ENCODE peak calls at places on chromosomes 16 and 17, in seven cellular contexts. X is lower lobe of right lung, F is aorta, A is A549, P is stomach, M is OCI-LY7, L is lung. I is an unnamed sample.

GRCh38 chr16:54493076-54493475 is 206.5 kb upstream of the IRX3 start:
- DNase-seq in X (no peak), F (no peak), A (no peak), P (no peak), M (no peak), L (no peak), I (no peak)

GRCh38 chr17:28746611-28747045 is 2.8 kb downstream of the TRAF4 start:
- DNase-seq in X (peak; percentile 83), F (peak; percentile 46), A (no peak), P (peak; percentile 91), M (no peak), L (peak; percentile 82), I (no peak)

GRCh38 chr16:19701091-19701490 is 16.9 kb downstream of the KNOP1 start:
- DNase-seq in X (no peak), F (no peak), A (no peak), P (no peak), M (no peak), L (no peak), I (no peak)

GRCh38 chr17:18248300-18248731 is 10.2 kb downstream of the FLII start:
- DNase-seq in X (no peak), F (no peak), A (peak; percentile 98), P (peak; percentile 67), M (peak; percentile 81), L (peak; percentile 73), I (peak; percentile 78)

GRCh38 chr17:81731271-81731670 is 19.2 kb downstream of the SLC25A10 start:
- DNase-seq in X (no peak), F (no peak), A (no peak), P (no peak), M (no peak), L (no peak), I (no peak)

GRCh38 chr17:43578699-43579569 is 32.8 kb upstream of the ETV4 start:
- DNase-seq in X (no peak), F (peak; percentile 64), A (no peak), P (no peak), M (peak; percentile 65), L (no peak), I (no peak)

GRCh38 chr16:67636713-67637112 is 8.2 kb upstream of the CARMIL2 start:
- DNase-seq in X (no peak), F (no peak), A (no peak), P (no peak), M (no peak), L (no peak), I (no peak)

GRCh38 chr17:33335491-33336173 is 42.5 kb upstream of the ASIC2 start:
- DNase-seq in X (no peak), F (no peak), A (no peak), P (no peak), M (no peak), L (no peak), I (no peak)

GRCh38 chr16:53821487-53821886 is 117.5 kb downstream of the FTO start:
- DNase-seq in X (no peak), F (no peak), A (no peak), P (no peak), M (no peak), L (no peak), I (no peak)

GRCh38 chr17:65867014-65867413 is 305.6 kb upstream of the AXIN2 start:
- DNase-seq in X (no peak), F (no peak), A (no peak), P (no peak), M (no peak), L (no peak), I (no peak)

GRCh38 chr17:30379303-30380105 is 777 bp downstream of the CPD start:
- DNase-seq in X (peak; percentile 65), F (peak; percentile 58), A (peak; percentile 31), P (peak; percentile 34), M (peak; percentile 30), L (no peak), I (no peak)

GRCh38 chr17:30380106-30380420 is 1.3 kb downstream of the CPD start:
- DNase-seq in X (no peak), F (no peak), A (no peak), P (no peak), M (peak; percentile 35), L (no peak), I (no peak)

GRCh38 chr17:30378191-30378796 is 433 bp upstream of the CPD start:
- DNase-seq in X (peak; percentile 65), F (peak; percentile 52), A (no peak), P (peak; percentile 40), M (peak; percentile 5), L (no peak), I (no peak)

GRCh38 chr17:30377574-30377973 is 1.2 kb upstream of the CPD start:
- DNase-seq in X (no peak), F (no peak), A (no peak), P (no peak), M (no peak), L (no peak), I (no peak)

DNA sequence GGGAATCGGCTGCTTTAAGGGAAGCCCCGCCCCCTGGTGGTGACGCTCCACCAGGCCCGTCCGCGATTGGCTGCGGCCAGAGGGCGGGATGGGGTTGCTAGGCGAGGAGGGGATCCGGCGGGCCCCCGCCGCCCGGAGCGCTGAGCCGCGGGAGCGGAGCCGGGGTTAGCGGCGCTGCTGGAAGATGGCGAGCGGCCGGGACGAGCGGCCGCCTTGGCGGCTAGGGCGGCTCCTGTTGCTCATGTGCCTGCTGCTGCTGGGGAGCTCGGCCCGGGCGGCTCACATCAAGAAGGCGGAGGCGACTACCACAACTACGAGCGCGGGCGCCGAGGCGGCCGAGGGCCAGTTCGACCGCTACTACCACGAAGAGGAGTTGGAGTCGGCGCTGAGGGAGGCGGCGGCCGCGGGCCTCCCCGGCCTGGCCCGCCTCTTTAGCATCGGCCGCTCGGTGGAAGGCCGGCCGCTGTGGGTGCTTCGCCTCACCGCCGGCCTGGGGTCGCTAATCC is at the start of gene CPD:
- DNase-seq in X (peak; percentile 96), F (peak; percentile 97), A (peak; percentile 96), P (peak; percentile 99), M (peak; percentile 95), L (peak; percentile 97), I (peak; percentile 98)
- H3K4me1 ChIP-seq in X (peaks cover 54% of the 10 kb centered on the region), F (peaks cover 2% of the 10 kb centered on the region), A (peaks cover 65% of the 10 kb centered on the region), P (peaks cover 65% of the 10 kb centered on the region), M (peaks cover 27% of the 10 kb centered on the region), L (peaks cover 9% of the 10 kb centered on the region), I (no peaks in the 10 kb centered on the region)

GRCh38 chr16:59654455-59654854 is 920.3 kb upstream of the GOT2 start:
- DNase-seq in X (no peak), F (no peak), A (no peak), P (no peak), M (no peak), L (no peak), I (no peak)

DNA sequence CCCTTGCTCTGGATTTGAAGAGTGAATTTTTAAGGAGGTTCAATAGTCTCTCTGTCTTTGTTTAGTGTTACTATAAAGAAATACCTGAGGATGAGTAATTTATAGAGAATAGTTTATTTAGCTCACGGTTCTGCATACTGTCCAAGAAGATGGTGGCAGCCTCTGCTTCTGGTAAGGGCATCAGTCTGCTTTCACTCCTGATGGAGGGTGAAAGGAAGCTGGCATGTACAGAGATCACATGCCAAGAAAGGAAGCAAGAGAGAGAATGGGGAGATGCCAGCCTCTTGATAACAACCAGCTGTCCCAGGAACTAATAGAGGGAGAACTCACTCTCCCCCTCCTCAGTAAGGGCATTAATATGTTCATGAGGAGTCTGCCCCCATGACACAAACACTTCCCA is 917.5 kb upstream of the GOT2 start:
- DNase-seq in X (no peak), F (no peak), A (no peak), P (no peak), M (no peak), L (no peak), I (no peak)
- H3K9me3 ChIP-seq in X (no peaks in the 10 kb centered on the region), F (peaks cover 3% of the 10 kb centered on the region), A (peaks cover 12% of the 10 kb centered on the region), P (peaks cover 21% of the 10 kb centered on the region), M (no peaks in the 10 kb centered on the region), L (peaks cover 6% of the 10 kb centered on the region), I (no peaks in the 10 kb centered on the region)

GRCh38 chr16:1989209-1989825 is 453 bp upstream of the SYNGR3 start:
- DNase-seq in X (no peak), F (no peak), A (no peak), P (no peak), M (no peak), L (no peak), I (no peak)
- H3K4me3 ChIP-seq in X (no peak overlapping the region), F (no peak overlapping the region), A (peak overlapping the region; percentile 56), P (no peak overlapping the region), M (no peak overlapping the region), L (no peak overlapping the region), I (no peak overlapping the region)

GRCh38 chr17:50661348-50661747 is 26.7 kb downstream of the ABCC3 start:
- DNase-seq in X (no peak), F (no peak), A (no peak), P (no peak), M (no peak), L (no peak), I (no peak)
- H3K4me1 ChIP-seq in X (peaks cover 29% of the 10 kb centered on the region), F (no peaks in the 10 kb centered on the region), A (peaks cover 97% of the 10 kb centered on the region), P (peaks cover 41% of the 10 kb centered on the region), M (peaks cover 8% of the 10 kb centered on the region), L (peaks cover 3% of the 10 kb centered on the region), I (peaks cover 41% of the 10 kb centered on the region)

GRCh38 chr17:82946081-82946480 is 106.3 kb upstream of the ZNF750 start:
- DNase-seq in X (no peak), F (no peak), A (no peak), P (no peak), M (no peak), L (no peak), I (no peak)
- H3K9me3 ChIP-seq in X (peaks cover 27% of the 10 kb centered on the region), F (peaks cover 3% of the 10 kb centered on the region), A (peaks cover 80% of the 10 kb centered on the region), P (peaks cover 26% of the 10 kb centered on the region), M (peaks cover 30% of the 10 kb centered on the region), L (peaks cover 14% of the 10 kb centered on the region), I (peaks cover 8% of the 10 kb centered on the region)

DNA sequence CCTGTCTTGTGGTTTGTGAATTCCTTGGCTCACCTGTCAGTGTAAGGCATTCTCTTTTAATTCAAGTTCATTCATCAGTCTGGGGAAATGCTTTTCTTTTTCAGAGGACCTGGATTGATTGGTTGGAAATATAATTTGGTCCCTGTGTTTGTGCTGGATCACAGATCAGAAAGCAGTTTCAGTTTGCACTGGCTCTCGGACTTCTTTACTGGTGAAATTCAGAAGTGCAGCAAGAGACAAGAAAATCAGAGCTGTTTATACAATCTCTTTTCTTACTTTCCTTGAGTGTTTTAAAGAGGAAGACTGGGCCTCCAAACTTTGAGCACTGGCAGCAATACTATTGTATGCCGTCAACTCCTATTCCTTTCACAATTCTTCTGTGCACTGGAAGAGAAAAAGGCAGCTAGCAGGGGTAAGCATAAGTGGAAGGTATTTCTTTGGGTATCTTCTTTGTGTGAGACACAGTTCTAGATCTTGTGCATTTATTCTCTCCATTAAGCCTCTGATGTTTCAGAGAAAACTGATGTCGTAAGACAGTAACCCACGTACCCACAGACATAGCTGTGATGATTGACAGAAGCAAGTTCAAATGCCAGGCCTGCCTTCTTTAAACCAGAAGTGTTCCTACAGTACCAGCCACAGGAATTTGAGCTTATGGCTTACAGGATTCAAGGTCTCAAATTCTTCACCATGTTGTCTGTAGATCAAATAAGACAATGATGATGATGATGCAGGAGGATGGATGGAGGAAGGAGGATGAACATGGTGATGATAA is 161.6 kb upstream of the KCNJ16 start:
- DNase-seq in X (no peak), F (no peak), A (no peak), P (no peak), M (no peak), L (no peak), I (no peak)
- H3K4me3 ChIP-seq in X (no peak overlapping the region), F (peak overlapping the region; percentile 26), A (no peak overlapping the region), P (no peak overlapping the region), M (no peak overlapping the region), L (no peak overlapping the region), I (no peak overlapping the region)

DNA sequence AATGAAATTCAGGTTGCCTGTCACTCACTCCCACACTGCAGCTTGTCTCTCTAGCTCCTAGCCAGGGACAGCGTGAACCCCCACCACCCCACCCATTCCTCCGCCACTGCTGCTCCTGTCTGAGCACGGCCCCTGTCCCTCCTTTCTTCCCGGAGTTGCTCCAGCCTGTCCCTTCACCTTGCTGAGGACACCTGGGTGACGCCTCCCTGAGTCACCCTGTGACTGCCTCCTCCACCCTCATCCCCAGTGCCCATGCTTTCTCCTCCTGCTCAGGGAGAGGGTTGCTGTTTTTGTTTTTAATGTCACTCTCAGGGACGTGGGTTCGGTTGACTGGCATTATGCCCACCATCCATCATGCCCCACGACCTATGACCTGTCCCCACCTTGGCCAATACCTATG is 25.8 kb upstream of the NAT9 start:
- DNase-seq in X (no peak), F (no peak), A (no peak), P (no peak), M (no peak), L (no peak), I (no peak)
- H3K4me1 ChIP-seq in X (no peaks in the 10 kb centered on the region), F (no peaks in the 10 kb centered on the region), A (no peaks in the 10 kb centered on the region), P (no peaks in the 10 kb centered on the region), M (no peaks in the 10 kb centered on the region), L (no peaks in the 10 kb centered on the region), I (no peaks in the 10 kb centered on the region)

I was measured in right atrium auricular region.